ENCODE peak calls at places on chromosomes 3 and 15, in four cellular contexts. Z is breast epithelium; F is cardiac muscle cell; D is activated CD8-positive, alpha-beta memory T cell treated with anti-CD3 and anti-CD28 coated beads for 48 hours. B is an unnamed sample.

GRCh38 chr3:43539321-43539720 is 82.5 kb downstream of the ANO10 start:
- DNase-seq in D (no peak), F (no peak), Z (no peak), B (no peak)

GRCh38 chr15:100098705-100099104 is 243.1 kb downstream of the ADAMTS17 start:
- DNase-seq in F (no peak), D (no peak), Z (no peak), B (no peak)

GRCh38 chr3:52028572-52028971 is 27.8 kb downstream of the DUSP7 start:
- DNase-seq in D (no peak), Z (no peak), F (no peak), B (no peak)

GRCh38 chr3:37907371-37907770 is 45.7 kb downstream of the CTDSPL start:
- DNase-seq in F (no peak), Z (no peak), D (no peak), B (no peak)

GRCh38 chr3:28673438-28673837 is 324.8 kb upstream of the AZI2 start:
- DNase-seq in Z (no peak), F (no peak), D (no peak), B (no peak)

GRCh38 chr3:128453521-128454309 is 13.0 kb downstream of the DNAJB8 start:
- DNase-seq in F (no peak), Z (no peak), D (no peak), B (no peak)

GRCh38 chr3:134317106-134317947 is 56.9 kb downstream of the AMOTL2 start:
- DNase-seq in F (no peak), D (no peak), Z (no peak), B (no peak)

GRCh38 chr15:67000896-67001295 is 64.5 kb upstream of the SMAD3 start:
- DNase-seq in D (no peak), F (no peak), Z (no peak), B (no peak)

GRCh38 chr15:83919319-83919830 is 265.5 kb downstream of the ADAMTSL3 start:
- DNase-seq in D (peak), Z (no peak), F (no peak), B (peak)

GRCh38 chr3:158791259-158791920 is 10.5 kb upstream of the MFSD1 start:
- DNase-seq in F (peak), D (no peak), Z (no peak), B (peak)

GRCh38 chr3:64915778-64916177 is 228.0 kb upstream of the ADAMTS9 start:
- DNase-seq in Z (no peak), D (no peak), F (no peak), B (no peak)

GRCh38 chr3:64716110-64716509 is 28.3 kb upstream of the ADAMTS9 start:
- DNase-seq in Z (no peak), F (no peak), D (no peak), B (no peak)

GRCh38 chr3:70972855-70973254 is 610.7 kb downstream of the FOXP1 start:
- DNase-seq in F (no peak), Z (no peak), D (no peak), B (no peak)

GRCh38 chr15:64009798-64010241 is 36.5 kb downstream of the DAPK2 start:
- DNase-seq in D (peak), F (no peak), Z (no peak), B (no peak)

GRCh38 chr3:2456788-2457187 is 358.1 kb downstream of the CNTN4 start:
- DNase-seq in Z (no peak), D (no peak), F (no peak), B (no peak)

GRCh38 chr3:10986592-10986991 is 6.0 kb upstream of the SLC6A1 start:
- DNase-seq in D (no peak), F (peak), Z (no peak), B (no peak)

GRCh38 chr3:111902534-111902933 is 43.5 kb downstream of the PHLDB2 start:
- DNase-seq in D (no peak), F (no peak), Z (no peak), B (no peak)

GRCh38 chr15:41258706-41259471 is 27.8 kb downstream of the CHP1 start:
- DNase-seq in Z (no peak), F (peak), D (no peak), B (peak)

GRCh38 chr3:103810167-103810566 is 1375.4 kb downstream of the ZPLD1 start:
- DNase-seq in Z (no peak), F (no peak), D (no peak), B (no peak)

GRCh38 chr3:13579089-13579488 is 30.2 kb downstream of the FBLN2 start:
- DNase-seq in Z (no peak), F (no peak), D (no peak), B (no peak)

GRCh38 chr3:100700708-100701107 is 8.6 kb upstream of the TFG start:
- DNase-seq in Z (no peak), F (no peak), D (no peak), B (no peak)

GRCh38 chr15:67190326-67190725 is 64.1 kb downstream of the AAGAB start:
- DNase-seq in Z (no peak), D (no peak), F (no peak), B (peak)

GRCh38 chr3:124272611-124273151 is 280.8 kb upstream of the ROPN1 start:
- DNase-seq in F (no peak), Z (no peak), D (no peak), B (no peak)

GRCh38 chr3:14410501-14411165 is 8.2 kb downstream of the SLC6A6 start:
- DNase-seq in F (no peak), Z (no peak), D (no peak), B (no peak)

GRCh38 chr3:23264413-23264812 is 61.3 kb downstream of the UBE2E2 start:
- DNase-seq in Z (no peak), F (no peak), D (no peak), B (no peak)

GRCh38 chr3:42032693-42033349 is 58.3 kb upstream of the TRAK1 start:
- DNase-seq in Z (peak), D (no peak), F (no peak), B (no peak)

GRCh38 chr3:49761661-49762060 is 24.7 kb downstream of the IP6K1 start:
- DNase-seq in D (no peak), Z (no peak), F (no peak), B (no peak)

GRCh38 chr3:127005864-127006500 is 23.1 kb downstream of the PLXNA1 start:
- DNase-seq in Z (no peak), F (no peak), D (no peak), B (no peak)

GRCh38 chr3:138898301-138898700 is 48.6 kb downstream of the FOXL2 start:
- DNase-seq in D (no peak), F (peak), Z (no peak), B (no peak)

GRCh38 chr3:170751083-170751893 is 118.7 kb downstream of the RPL22L1 start:
- DNase-seq in D (no peak), Z (peak), F (no peak), B (no peak)

GRCh38 chr3:189386739-189387138 is 215.0 kb downstream of the TPRG1 start:
- DNase-seq in Z (no peak), D (no peak), F (no peak), B (no peak)

GRCh38 chr3:5188419-5189405 is 1.2 kb downstream of the EDEM1 start:
- DNase-seq in Z (no peak), F (peak), D (no peak), B (peak)

GRCh38 chr3:71111784-71112440 is 471.6 kb downstream of the FOXP1 start:
- DNase-seq in F (no peak), D (no peak), Z (no peak), B (no peak)

GRCh38 chr15:50824507-50824906 is 59.0 kb upstream of the SPPL2A start:
- DNase-seq in D (no peak), Z (no peak), F (no peak), B (no peak)

GRCh38 chr3:167739190-167739589 is 3.7 kb downstream of the SERPINI1 start:
- DNase-seq in Z (no peak), D (no peak), F (no peak), B (no peak)